ENCODE peak calls at places on chromosomes 16 and 17, in eight cellular contexts. Y is ovary, C is mucosa of descending colon, M is stomach, D is heart left ventricle, P is thoracic aorta, E is IMR-90, I is keratinocyte. U is an unnamed sample.

GRCh38 chr16:71915350-71915749 is 20.0 kb downstream of the IST1 start:
- DNase-seq in E (no peak), D (no peak), I (no peak), C (no peak), P (no peak), M (no peak), Y (no peak), U (no peak)

GRCh38 chr17:82577300-82577699 is 57.8 kb downstream of the FOXK2 start:
- DNase-seq in P (no peak), I (no peak), Y (no peak), D (no peak), C (peak; percentile 77), E (no peak), M (no peak), U (no peak)

GRCh38 chr17:17087424-17088103 is 45.3 kb downstream of the MPRIP start:
- DNase-seq in P (no peak), C (no peak), I (no peak), M (no peak), D (no peak), Y (no peak), E (no peak), U (no peak)

GRCh38 chr17:40517286-40517662 is 15.9 kb upstream of the TNS4 start:
- DNase-seq in P (no peak), Y (no peak), C (no peak), D (no peak), E (no peak), I (no peak), M (no peak), U (no peak)

GRCh38 chr16:3716831-3717234 is 491 bp downstream of the TRAP1 start:
- DNase-seq in C (no peak), E (no peak), P (no peak), Y (no peak), D (no peak), I (no peak), M (no peak), U (no peak)

GRCh38 chr16:86396918-86397317 is 113.4 kb upstream of the FOXF1 start:
- DNase-seq in C (no peak), E (peak; percentile 95), P (no peak), D (no peak), M (no peak), I (no peak), Y (no peak), U (no peak)

GRCh38 chr17:17121162-17121561 is 78.9 kb downstream of the MPRIP start:
- DNase-seq in D (no peak), P (no peak), M (no peak), C (peak; percentile 40), E (no peak), Y (no peak), I (no peak), U (no peak)

GRCh38 chr17:83014297-83014696 is 65.1 kb upstream of the METRNL start:
- DNase-seq in D (no peak), M (no peak), Y (no peak), P (no peak), I (no peak), C (no peak), E (no peak), U (no peak)

GRCh38 chr17:7083592-7083991 is 3.5 kb upstream of the CLEC10A start:
- DNase-seq in D (no peak), Y (no peak), C (no peak), E (peak; percentile 17), M (no peak), I (no peak), P (no peak), U (no peak)

GRCh38 chr16:88642881-88643545 is 4.6 kb downstream of the IL17C start:
- DNase-seq in C (peak; percentile 58), D (no peak), Y (no peak), E (no peak), I (no peak), M (no peak), P (no peak), U (no peak)

GRCh38 chr16:83578146-83578545 is 229.6 kb upstream of the HSBP1 start:
- DNase-seq in C (no peak), M (no peak), I (no peak), E (no peak), Y (no peak), D (no peak), P (no peak), U (no peak)

GRCh38 chr16:88537864-88538263 is 32.3 kb upstream of the ZC3H18 start:
- DNase-seq in E (no peak), Y (no peak), D (no peak), C (no peak), I (no peak), M (no peak), P (no peak), U (no peak)

GRCh38 chr16:75486666-75487313 is 8.5 kb downstream of the CHST6 start:
- DNase-seq in D (no peak), E (no peak), I (no peak), Y (no peak), P (no peak), M (no peak), C (no peak), U (no peak)

GRCh38 chr16:57141822-57142631 is 43.8 kb downstream of the PSME3IP1 start:
- DNase-seq in I (no peak), C (no peak), D (no peak), E (no peak), M (no peak), P (no peak), Y (peak; percentile 5), U (no peak)

GRCh38 chr17:35245196-35245486 is 2.3 kb downstream of the SLFN5 start:
- DNase-seq in E (peak; percentile 97), P (no peak), I (no peak), Y (no peak), D (no peak), M (no peak), C (no peak), U (no peak)

GRCh38 chr17:50640701-50641338 is 6.1 kb downstream of the ABCC3 start:
- DNase-seq in E (no peak), P (no peak), Y (no peak), I (no peak), D (no peak), M (no peak), C (peak; percentile 50), U (no peak)

GRCh38 chr16:70578035-70578434 is 54.4 kb downstream of the SF3B3 start:
- DNase-seq in I (no peak), Y (no peak), P (no peak), E (no peak), M (no peak), C (no peak), D (no peak), U (no peak)

GRCh38 chr17:20225162-20226115 is 216.3 kb downstream of the SPECC1 start:
- DNase-seq in M (no peak), C (no peak), Y (no peak), E (no peak), P (no peak), I (no peak), D (no peak), U (no peak)
- TF ChIP-seq CTCF in M (no peak), C (no peak), Y (no peak), E (peak; percentile 14), P (no peak), I (peak; percentile 35), D (no peak), U (no peak)

GRCh38 chr17:29066053-29066452 is 23.1 kb downstream of the PIPOX start:
- DNase-seq in E (no peak), P (no peak), M (no peak), D (no peak), Y (no peak), C (no peak), I (no peak), U (no peak)
- H3K4me1 ChIP-seq in E (no peaks in the 10 kb centered on the region), P (peaks cover 4% of the 10 kb centered on the region), M (peaks cover 11% of the 10 kb centered on the region), D (peaks cover 11% of the 10 kb centered on the region), Y (no peaks in the 10 kb centered on the region), C (no peaks in the 10 kb centered on the region), I (peaks cover 6% of the 10 kb centered on the region), U (peaks cover 4% of the 10 kb centered on the region)

GRCh38 chr16:14629919-14630619 is at the start of gene PARN:
- DNase-seq in M (peak; percentile 98), P (peak; percentile 87), E (peak; percentile 96), C (peak; percentile 98), D (peak; percentile 98), I (peak; percentile 81), Y (peak; percentile 97), U (peak; percentile 74)

GRCh38 chr16:14635394-14636145 is 2.8 kb downstream of the BFAR start:
- DNase-seq in C (no peak), M (no peak), D (no peak), P (no peak), E (no peak), Y (no peak), I (no peak), U (no peak)

GRCh38 chr16:14629612-14629918 is 495 bp downstream of the PARN start:
- DNase-seq in Y (no peak), D (no peak), E (no peak), I (no peak), P (no peak), M (no peak), C (no peak), U (no peak)

GRCh38 chr16:14634389-14634725 is 1.6 kb downstream of the BFAR start:
- DNase-seq in I (no peak), Y (no peak), D (no peak), P (no peak), E (no peak), C (no peak), M (no peak), U (no peak)

DNA sequence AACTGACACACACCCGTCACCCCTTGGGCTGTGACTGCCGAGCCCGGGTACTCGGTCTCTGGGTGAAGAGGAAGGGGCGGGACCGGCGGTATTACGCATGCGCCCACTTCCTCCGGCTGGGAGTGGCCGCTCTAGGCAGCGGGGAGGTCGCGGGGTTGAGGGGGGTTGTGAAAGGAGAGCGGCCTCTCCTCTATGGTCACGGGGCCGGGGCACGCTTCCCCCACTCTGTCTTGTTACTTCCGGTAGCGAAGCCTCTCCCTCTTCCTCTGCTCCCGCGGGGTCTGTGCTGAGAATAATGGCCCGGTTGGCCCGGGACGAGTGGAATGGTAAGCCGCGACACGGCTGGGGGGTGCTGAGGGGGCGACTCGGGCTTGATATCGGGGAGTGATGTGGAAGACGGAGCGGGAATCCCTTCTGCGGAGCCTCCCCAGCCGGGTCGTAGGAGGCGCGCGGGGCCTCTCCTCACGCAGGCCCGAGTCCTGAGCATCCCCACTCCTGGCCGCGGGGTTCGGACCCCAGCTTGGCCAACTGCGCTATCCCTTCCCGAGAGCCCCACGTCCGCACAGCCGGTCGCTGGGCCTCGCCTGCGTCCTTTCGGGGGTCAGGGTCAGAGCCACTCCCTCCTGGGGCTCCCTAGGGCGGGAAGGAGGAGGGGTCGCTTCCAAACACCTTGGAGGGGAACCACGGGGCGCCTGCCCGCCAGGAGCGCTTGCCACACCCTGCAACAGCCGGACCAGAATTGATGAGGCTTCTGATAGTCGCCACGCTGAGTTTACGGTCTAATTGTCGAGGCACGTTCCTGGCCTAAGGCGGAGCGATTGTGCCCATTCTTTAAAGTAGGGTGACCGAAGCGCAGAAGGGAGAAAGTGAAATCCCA is at the start of gene BFAR:
- DNase-seq in I (peak; percentile 82), P (peak; percentile 98), D (peak; percentile 100), E (peak; percentile 93), M (peak; percentile 99), Y (peak; percentile 99), C (peak; percentile 100), U (peak; percentile 94)
- TF ChIP-seq CTCF in I (no peak), P (no peak), D (no peak), E (no peak), M (no peak), Y (no peak), C (peak; percentile 7), U (no peak)

DNA sequence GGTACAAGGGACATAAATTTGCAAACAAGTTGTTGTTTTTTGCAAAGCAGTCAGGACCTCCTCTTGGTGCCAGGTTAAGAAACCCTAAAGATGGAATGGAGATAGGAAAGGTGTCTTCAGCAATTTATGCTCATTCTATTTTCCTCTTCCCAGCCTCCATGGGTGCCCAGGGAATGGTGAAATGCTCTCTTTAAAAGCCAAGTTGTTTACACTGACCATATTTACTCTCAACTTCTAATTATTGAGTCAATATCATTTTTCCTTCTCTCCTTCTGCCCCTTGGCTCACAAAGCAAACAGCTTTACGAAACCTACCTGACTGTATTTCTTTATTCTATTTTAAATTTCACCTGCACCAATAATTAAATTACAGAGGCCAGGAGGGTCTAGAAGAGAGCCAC is 138.5 kb upstream of the IRX3 start:
- DNase-seq in M (no peak), I (no peak), C (no peak), E (no peak), P (no peak), D (no peak), Y (no peak), U (no peak)
- H3K4me1 ChIP-seq in M (peaks cover 21% of the 10 kb centered on the region), I (peaks cover 41% of the 10 kb centered on the region), C (no peaks in the 10 kb centered on the region), E (no peaks in the 10 kb centered on the region), P (peaks cover 3% of the 10 kb centered on the region), D (peaks cover 13% of the 10 kb centered on the region), Y (peaks cover 1% of the 10 kb centered on the region), U (peaks cover 45% of the 10 kb centered on the region)

U was measured in esophagus squamous epithelium.